ENCODE peak calls at places on chromosomes 13 and 19, in seven cellular contexts. Z, I, Q, T, X, D and P are unnamed samples.
A peak's percentile ranks its signal among the peaks of the same experiment; 100 is the strongest.

GRCh38 chr13:43107780-43108179 is 84.4 kb downstream of the DNAJC15 start:
- DNase-seq in Z (no peak), I (no peak), Q (no peak), T (no peak), X (no peak), D (no peak), P (no peak)

GRCh38 chr13:39538826-39539555 is 64.0 kb downstream of the LHFPL6 start:
- DNase-seq in Z (no peak), I (no peak), Q (no peak), T (no peak), X (no peak), D (no peak), P (no peak)

GRCh38 chr13:64740493-64740892 is 2489.6 kb downstream of the PCDH9 start:
- DNase-seq in Z (no peak), I (no peak), Q (no peak), T (no peak), X (no peak), D (no peak), P (no peak)

GRCh38 chr19:15432018-15432494 is 13.3 kb upstream of the AKAP8L start:
- DNase-seq in Z (no peak), I (peak; percentile 30), Q (no peak), T (no peak), X (peak; percentile 47), D (no peak), P (no peak)

GRCh38 chr13:113124211-113125025 is 1.8 kb downstream of the F10 start:
- DNase-seq in Z (no peak), I (no peak), Q (no peak), T (no peak), X (no peak), D (no peak), P (no peak)

GRCh38 chr13:76799696-76800095 is 86.5 kb downstream of the KCTD12 start:
- DNase-seq in Z (no peak), I (no peak), Q (peak; percentile 75), T (no peak), X (no peak), D (no peak), P (peak; percentile 20)

GRCh38 chr19:17948474-17948966 is 15.7 kb downstream of the CCDC124 start:
- DNase-seq in Z (no peak), I (no peak), Q (no peak), T (no peak), X (peak; percentile 40), D (no peak), P (no peak)

GRCh38 chr13:46550822-46551221 is 2.1 kb upstream of the LRCH1 start:
- DNase-seq in Z (no peak), I (no peak), Q (no peak), T (no peak), X (no peak), D (no peak), P (no peak)

GRCh38 chr13:21372530-21372929 is 86.6 kb downstream of the ZDHHC20 start:
- DNase-seq in Z (no peak), I (no peak), Q (no peak), T (no peak), X (no peak), D (no peak), P (no peak)

GRCh38 chr13:33509642-33510229 is 224.2 kb upstream of the STARD13 start:
- DNase-seq in Z (no peak), I (no peak), Q (no peak), T (no peak), X (no peak), D (no peak), P (peak; percentile 22)

GRCh38 chr13:102643656-102644055 is 46.9 kb downstream of the TPP2 start:
- DNase-seq in Z (no peak), I (no peak), Q (no peak), T (no peak), X (no peak), D (no peak), P (no peak)

GRCh38 chr13:96428904-96429303 is 339.0 kb downstream of the HS6ST3 start:
- DNase-seq in Z (no peak), I (no peak), Q (no peak), T (no peak), X (no peak), D (no peak), P (no peak)

GRCh38 chr19:9565900-9566705 is 18.2 kb downstream of the ZNF121 start:
- DNase-seq in Z (no peak), I (no peak), Q (no peak), T (no peak), X (no peak), D (no peak), P (peak; percentile 75)

GRCh38 chr13:52348081-52348480 is 57.9 kb downstream of the THSD1 start:
- DNase-seq in Z (no peak), I (no peak), Q (peak; percentile 80), T (no peak), X (no peak), D (no peak), P (no peak)

GRCh38 chr13:106350208-106350607 is 185.3 kb downstream of the EFNB2 start:
- DNase-seq in Z (no peak), I (no peak), Q (no peak), T (no peak), X (no peak), D (no peak), P (peak; percentile 33)

GRCh38 chr19:29551774-29552173 is 26.0 kb downstream of the VSTM2B start:
- DNase-seq in Z (no peak), I (no peak), Q (no peak), T (no peak), X (no peak), D (no peak), P (no peak)

GRCh38 chr19:30144242-30144758 is 202.3 kb downstream of the URI1 start:
- DNase-seq in Z (no peak), I (no peak), Q (no peak), T (no peak), X (no peak), D (no peak), P (no peak)

GRCh38 chr13:24148414-24149305 is 11.9 kb upstream of the SPATA13 start:
- DNase-seq in Z (no peak), I (no peak), Q (peak; percentile 97), T (peak; percentile 70), X (no peak), D (no peak), P (peak; percentile 99)

GRCh38 chr13:46687810-46688209 is 109.2 kb downstream of the ESD start:
- DNase-seq in Z (no peak), I (no peak), Q (peak; percentile 49), T (no peak), X (peak; percentile 10), D (no peak), P (peak; percentile 96)

GRCh38 chr19:1970806-1971502 is 30.0 kb downstream of the CSNK1G2 start:
- DNase-seq in Z (no peak), I (no peak), Q (no peak), T (no peak), X (no peak), D (no peak), P (no peak)

GRCh38 chr19:46250057-46250456 is 20.5 kb downstream of the IGFL1 start:
- DNase-seq in Z (no peak), I (no peak), Q (no peak), T (no peak), X (no peak), D (no peak), P (no peak)

GRCh38 chr19:17376935-17377600 is at the start of gene PLVAP:
- DNase-seq in Z (no peak), I (no peak), Q (no peak), T (no peak), X (no peak), D (no peak), P (no peak)

GRCh38 chr19:41877916-41878905 is 1.1 kb downstream of the CD79A start:
- DNase-seq in Z (no peak), I (no peak), Q (no peak), T (no peak), X (no peak), D (no peak), P (no peak)

GRCh38 chr13:95002968-95003813 is 290.8 kb upstream of the SOX21 start:
- DNase-seq in Z (no peak), I (no peak), Q (no peak), T (no peak), X (no peak), D (no peak), P (no peak)

GRCh38 chr19:45667620-45668341 is at the start of gene GIPR:
- DNase-seq in Z (peak; percentile 39), I (no peak), Q (no peak), T (no peak), X (peak; percentile 83), D (no peak), P (peak; percentile 85)